ENCODE peak calls at places on chromosomes 1 and 21, in four cellular contexts. K, H, U and V are unnamed samples.

GRCh38 chr1:25090707-25091422 is 141.4 kb downstream of the SYF2 start:
- DNase-seq in K (no peak), H (no peak), U (no peak), V (peak)

GRCh38 chr1:155322571-155322952 is 1.9 kb downstream of the RUSC1 start:
- DNase-seq in K (peak), H (peak), U (peak), V (no peak)

GRCh38 chr1:234315091-234315541 is 58.1 kb upstream of the COA6 start:
- DNase-seq in K (peak), H (no peak), U (peak), V (no peak)

GRCh38 chr1:243982451-243983018 is 68.5 kb upstream of the ZBTB18 start:
- DNase-seq in K (no peak), H (peak), U (no peak), V (no peak)

GRCh38 chr1:167016090-167016750 is 27.1 kb downstream of the MAEL start:
- DNase-seq in K (no peak), H (no peak), U (no peak), V (no peak)

GRCh38 chr1:212162635-212163034 is 122.6 kb upstream of the PPP2R5A start:
- DNase-seq in K (peak), H (no peak), U (no peak), V (no peak)

GRCh38 chr1:205266584-205267305 is 39.0 kb downstream of the TMCC2 start:
- DNase-seq in K (no peak), H (no peak), U (no peak), V (no peak)

GRCh38 chr1:12472410-12472797 is 145.6 kb downstream of the DHRS3 start:
- DNase-seq in K (no peak), H (no peak), U (no peak), V (no peak)

GRCh38 chr1:22420456-22421053 is 31.1 kb upstream of the ZBTB40 start:
- DNase-seq in K (peak), H (peak), U (peak), V (peak)

GRCh38 chr1:223140551-223140950 is 2.5 kb downstream of the TLR5 start:
- DNase-seq in K (peak), H (no peak), U (no peak), V (no peak)

GRCh38 chr1:6634278-6635052 is 9.8 kb downstream of the THAP3 start:
- DNase-seq in K (peak), H (peak), U (peak), V (no peak)

GRCh38 chr1:43382027-43382771 is 7.4 kb downstream of the MED8 start:
- DNase-seq in K (no peak), H (no peak), U (no peak), V (no peak)

GRCh38 chr21:16578912-16579311 is 849.1 kb downstream of the USP25 start:
- DNase-seq in K (no peak), H (no peak), U (no peak), V (no peak)

GRCh38 chr1:196181594-196181878 is 426.7 kb downstream of the KCNT2 start:
- DNase-seq in K (no peak), H (no peak), U (no peak), V (no peak)

GRCh38 chr21:41823166-41823565 is 56.0 kb downstream of the PRDM15 start:
- DNase-seq in K (no peak), H (no peak), U (no peak), V (no peak)

GRCh38 chr1:164771001-164771550 is 212.1 kb downstream of the PBX1 start:
- DNase-seq in K (no peak), H (no peak), U (no peak), V (no peak)
- TF ChIP-seq EZH2phosphoT487 in K (no peak), H (no peak), U (no peak), V (no peak)

GRCh38 chr1:40120128-40120527 is 23.1 kb upstream of the PPT1 start:
- DNase-seq in K (no peak), H (peak), U (no peak), V (no peak)

GRCh38 chr1:40110389-40110788 is 13.3 kb upstream of the PPT1 start:
- DNase-seq in K (no peak), H (no peak), U (no peak), V (no peak)

DNA sequence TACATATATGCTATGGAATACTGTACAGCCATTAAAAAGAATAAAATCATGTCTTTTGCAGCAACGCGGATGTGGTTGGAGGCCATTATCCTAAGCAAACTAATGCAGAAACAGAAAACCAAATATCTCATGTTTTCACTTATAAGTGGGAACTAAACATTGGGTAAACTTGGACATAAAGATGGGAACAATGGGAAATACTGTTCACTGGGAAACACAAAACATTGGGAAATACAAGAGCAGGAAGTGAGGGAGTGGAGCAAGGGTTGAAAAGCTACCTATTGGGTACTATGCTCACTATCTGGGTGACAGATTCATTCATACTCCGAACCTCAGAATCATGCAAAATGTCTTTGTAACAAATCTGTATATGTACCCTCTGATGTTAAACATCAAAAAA is 17.3 kb upstream of the PPT1 start:
- DNase-seq in K (no peak), H (no peak), U (no peak), V (no peak)
- TF ChIP-seq EZH2phosphoT487 in K (no peak), H (no peak), U (no peak), V (no peak)

GRCh38 chr21:44932366-44933181 is 7.3 kb upstream of the SLX9 start:
- DNase-seq in K (peak), H (no peak), U (peak), V (no peak)
- TF ChIP-seq EZH2phosphoT487 in K (no peak), H (no peak), U (no peak), V (no peak)

GRCh38 chr1:226978350-226979114 is 38.4 kb downstream of the COQ8A start:
- DNase-seq in K (no peak), H (no peak), U (no peak), V (no peak)
- TF ChIP-seq EZH2phosphoT487 in K (no peak), H (no peak), U (no peak), V (no peak)

GRCh38 chr1:241848680-241849344 is 808 bp downstream of the EXO1 start:
- DNase-seq in K (no peak), H (no peak), U (no peak), V (no peak)
- TF ChIP-seq EZH2phosphoT487 in K (no peak), H (no peak), U (no peak), V (no peak)

GRCh38 chr1:41955461-41956159 is 36.9 kb upstream of the HIVEP3 start:
- DNase-seq in K (peak), H (no peak), U (peak), V (peak)
- TF ChIP-seq EZH2phosphoT487 in K (no peak), H (no peak), U (no peak), V (no peak)